ENCODE peak calls at places on chromosomes 11 and 22, in six cellular contexts. R, Z, A, N, P and W are unnamed samples.
A peak's percentile ranks its signal among the peaks of the same experiment; 100 is the strongest.

GRCh38 chr11:80587906-80588305 is 1147.1 kb upstream of the TENM4 start:
- DNase-seq in R (no peak), Z (no peak), A (no peak), N (peak; percentile 60), P (no peak), W (no peak)

GRCh38 chr22:25447067-25447688 is 117.3 kb upstream of the GRK3 start:
- DNase-seq in R (no peak), Z (no peak), A (no peak), N (no peak), P (no peak), W (no peak)

GRCh38 chr11:9535189-9535781 is 38.2 kb upstream of the WEE1 start:
- DNase-seq in R (peak; percentile 34), Z (peak; percentile 86), A (peak; percentile 78), N (peak; percentile 71), P (peak; percentile 96), W (peak; percentile 72)

GRCh38 chr11:25435197-25435596 is 896.7 kb upstream of the ANO3 start:
- DNase-seq in R (no peak), Z (no peak), A (no peak), N (no peak), P (no peak), W (no peak)

GRCh38 chr11:128103278-128103873 is 484.0 kb downstream of the ETS1 start:
- DNase-seq in R (no peak), Z (no peak), A (no peak), N (no peak), P (no peak), W (no peak)

GRCh38 chr11:35214792-35215193 is 75.8 kb downstream of the CD44 start:
- DNase-seq in R (no peak), Z (no peak), A (peak; percentile 88), N (peak; percentile 82), P (no peak), W (no peak)

GRCh38 chr11:75439495-75440120 is 6.6 kb upstream of the KLHL35 start:
- DNase-seq in R (no peak), Z (no peak), A (no peak), N (no peak), P (no peak), W (no peak)

GRCh38 chr22:35611200-35611890 is 5.8 kb downstream of the MB start:
- DNase-seq in R (no peak), Z (no peak), A (no peak), N (no peak), P (no peak), W (no peak)

GRCh38 chr11:92473736-92474135 is 249.1 kb downstream of the FAT3 start:
- DNase-seq in R (no peak), Z (no peak), A (peak; percentile 79), N (peak; percentile 39), P (peak; percentile 21), W (no peak)

GRCh38 chr11:65132238-65132987 is 1.9 kb downstream of the SYVN1 start:
- DNase-seq in R (no peak), Z (no peak), A (no peak), N (no peak), P (no peak), W (no peak)

GRCh38 chr22:41178425-41178975 is 26.6 kb upstream of the L3MBTL2 start:
- DNase-seq in R (no peak), Z (peak; percentile 33), A (no peak), N (no peak), P (no peak), W (peak; percentile 70)

GRCh38 chr11:46920709-46921108 is 2.4 kb upstream of the LRP4 start:
- DNase-seq in R (no peak), Z (peak; percentile 78), A (peak; percentile 91), N (peak; percentile 89), P (no peak), W (no peak)

GRCh38 chr22:50341977-50342650 is 1.0 kb upstream of the PPP6R2 start:
- DNase-seq in R (peak; percentile 76), Z (peak; percentile 91), A (peak; percentile 75), N (peak; percentile 89), P (peak; percentile 96), W (peak; percentile 88)

GRCh38 chr11:6755303-6755952 is 16.3 kb downstream of the OR2AG2 start:
- DNase-seq in R (no peak), Z (no peak), A (peak; percentile 17), N (peak; percentile 60), P (peak; percentile 91), W (peak; percentile 43)

GRCh38 chr11:118938491-118939411 is 13.0 kb upstream of the BCL9L start:
- DNase-seq in R (no peak), Z (no peak), A (peak; percentile 97), N (peak; percentile 99), P (no peak), W (no peak)

GRCh38 chr11:12289667-12290476 is 87.5 kb upstream of the PARVA start:
- DNase-seq in R (no peak), Z (no peak), A (no peak), N (no peak), P (peak; percentile 91), W (no peak)

GRCh38 chr11:59551651-59552521 is 40.5 kb downstream of the OR4D9 start:
- DNase-seq in R (no peak), Z (peak; percentile 60), A (peak; percentile 61), N (peak; percentile 82), P (no peak), W (peak; percentile 36)

GRCh38 chr11:85076535-85077330 is 550.4 kb downstream of the DLG2 start:
- DNase-seq in R (no peak), Z (no peak), A (peak; percentile 83), N (peak; percentile 91), P (no peak), W (no peak)

GRCh38 chr11:46903846-46904245 is 14.5 kb downstream of the LRP4 start:
- DNase-seq in R (no peak), Z (no peak), A (no peak), N (no peak), P (no peak), W (peak; percentile 57)

GRCh38 chr11:120180571-120181445 is 30.0 kb upstream of the OAF start:
- DNase-seq in R (no peak), Z (no peak), A (peak; percentile 20), N (peak; percentile 16), P (peak; percentile 90), W (no peak)

GRCh38 chr11:9015677-9016076 is 11.9 kb upstream of the NRIP3 start:
- DNase-seq in R (peak; percentile 27), Z (peak; percentile 46), A (peak; percentile 60), N (peak; percentile 77), P (peak; percentile 93), W (peak; percentile 66)

GRCh38 chr22:44131412-44131811 is 49.3 kb upstream of the PARVG start:
- DNase-seq in R (no peak), Z (no peak), A (no peak), N (no peak), P (no peak), W (no peak)

GRCh38 chr11:1218256-1218787 is 4.5 kb upstream of the MUC5B start:
- DNase-seq in R (no peak), Z (no peak), A (no peak), N (no peak), P (no peak), W (no peak)

GRCh38 chr11:132674161-132674560 is 858.1 kb downstream of the OPCML start:
- DNase-seq in R (no peak), Z (no peak), A (no peak), N (no peak), P (no peak), W (no peak)

DNA sequence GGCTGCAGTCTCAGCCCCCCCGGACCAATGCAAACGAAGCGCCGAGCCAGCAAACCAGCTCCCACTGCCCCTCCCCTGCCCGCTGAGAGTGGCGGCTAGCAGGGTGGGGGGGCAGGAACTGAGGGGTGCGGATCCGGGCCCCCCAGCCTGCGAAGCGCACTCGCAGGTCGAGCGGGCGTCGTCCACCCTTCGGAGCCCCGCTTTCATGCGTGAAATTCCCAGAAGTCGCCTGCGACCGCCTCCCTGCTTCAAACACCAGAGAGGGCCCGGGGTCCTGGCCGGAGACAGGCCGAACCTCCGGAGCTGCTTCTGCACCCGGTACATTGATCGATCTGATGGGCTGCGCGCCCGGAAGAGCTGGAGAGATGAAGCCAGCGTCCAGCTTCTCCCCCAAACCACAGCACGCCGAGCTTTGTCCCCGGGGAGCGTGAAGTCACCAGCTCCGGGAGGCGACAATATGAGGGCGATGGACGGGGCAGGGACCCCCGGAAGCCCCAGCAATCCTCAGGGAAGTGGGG is 646 bp upstream of the PATZ1 start:
- DNase-seq in R (peak; percentile 27), Z (peak; percentile 37), A (peak; percentile 28), N (peak; percentile 62), P (no peak), W (peak; percentile 68)
- H3K4me3 ChIP-seq in R (peak overlapping the region; percentile 83), Z (peak overlapping the region; percentile 75), A (peak overlapping the region; percentile 56), N (peak overlapping the region; percentile 76), P (peak overlapping the region; percentile 57), W (peak overlapping the region; percentile 67)

GRCh38 chr22:48441553-48441850 is 1386.2 kb downstream of the BRD1 start:
- DNase-seq in R (no peak), Z (no peak), A (no peak), N (no peak), P (no peak), W (no peak)
- H3K9me3 ChIP-seq in R (no peaks in the 10 kb centered on the region), Z (no peaks in the 10 kb centered on the region), A (peaks cover 48% of the 10 kb centered on the region), N (no peaks in the 10 kb centered on the region), P (no peaks in the 10 kb centered on the region), W (no peaks in the 10 kb centered on the region)

DNA sequence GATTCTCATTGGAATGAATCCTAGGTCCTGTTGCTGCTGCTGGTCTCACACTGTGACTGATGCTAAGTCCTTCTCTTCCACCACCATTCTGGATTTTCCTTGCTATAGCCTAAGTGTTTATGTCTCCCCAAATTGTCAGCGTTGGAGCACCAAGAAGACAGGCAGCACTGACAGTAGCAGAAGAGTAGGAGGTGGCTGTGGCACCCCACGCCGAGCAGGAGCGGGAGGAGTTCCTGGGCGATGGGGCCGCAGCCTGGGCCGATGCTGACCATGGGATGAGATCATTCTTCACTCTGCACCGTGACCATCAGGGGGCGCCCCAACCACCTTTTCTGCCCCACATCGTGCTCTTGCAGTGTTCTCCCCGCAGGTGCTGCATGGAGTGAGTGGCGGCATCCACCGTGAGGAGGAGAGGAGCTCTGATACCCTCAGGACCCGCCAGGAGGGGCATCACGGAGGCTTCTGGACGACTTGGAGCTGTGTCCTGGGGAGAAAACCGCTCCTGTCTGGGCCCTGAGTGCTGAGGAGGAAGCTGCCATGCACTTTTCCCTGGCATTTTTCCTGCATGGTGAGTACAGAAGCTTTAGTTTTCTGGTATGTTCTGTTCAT is 57.0 kb downstream of the LRRC74B start:
- DNase-seq in R (peak; percentile 39), Z (peak; percentile 31), A (peak; percentile 31), N (peak; percentile 59), P (peak; percentile 94), W (peak; percentile 48)
- H3K4me3 ChIP-seq in R (no peak overlapping the region), Z (no peak overlapping the region), A (no peak overlapping the region), N (peak overlapping the region; percentile 51), P (no peak overlapping the region), W (no peak overlapping the region)

GRCh38 chr22:47206819-47207218 is 444.4 kb downstream of the TBC1D22A start:
- DNase-seq in R (no peak), Z (no peak), A (no peak), N (no peak), P (peak; percentile 39), W (no peak)

GRCh38 chr22:47209077-47209514 is 446.6 kb downstream of the TBC1D22A start:
- DNase-seq in R (no peak), Z (no peak), A (no peak), N (no peak), P (peak; percentile 55), W (no peak)

GRCh38 chr22:47207387-47207786 is 444.9 kb downstream of the TBC1D22A start:
- DNase-seq in R (no peak), Z (no peak), A (no peak), N (no peak), P (no peak), W (no peak)

GRCh38 chr22:47209547-47210023 is 447.1 kb downstream of the TBC1D22A start:
- DNase-seq in R (no peak), Z (no peak), A (no peak), N (no peak), P (no peak), W (no peak)

GRCh38 chr22:47207846-47208554 is 445.6 kb downstream of the TBC1D22A start:
- DNase-seq in R (no peak), Z (no peak), A (no peak), N (no peak), P (no peak), W (no peak)
- H3K9me3 ChIP-seq in R (no peaks in the 10 kb centered on the region), Z (no peaks in the 10 kb centered on the region), A (peaks cover 27% of the 10 kb centered on the region), N (no peaks in the 10 kb centered on the region), P (no peaks in the 10 kb centered on the region), W (no peaks in the 10 kb centered on the region)

GRCh38 chr22:28142361-28142801 is 223.3 kb upstream of the PITPNB start:
- DNase-seq in R (no peak), Z (no peak), A (peak; percentile 20), N (peak; percentile 12), P (no peak), W (no peak)
- H3K4me3 ChIP-seq in R (no peak overlapping the region), Z (no peak overlapping the region), A (no peak overlapping the region), N (no peak overlapping the region), P (no peak overlapping the region), W (no peak overlapping the region)